ENCODE peak calls at places on chromosomes 16 and 17, in four cellular contexts. One of them, this sample, is unnamed.

GRCh38 chr17:4215882-4216411 is 47.8 kb downstream of the ANKFY1 start:
- DNase-seq in NAMALWA: peak
- DNase-seq in activated CD8-positive, alpha-beta memory T cell treated with anti-CD3 and anti-CD28 coated beads, Interleukin-2, amount 10 ng/mL, durations not matched to agents 7 days and 5 days: no peak
- DNase-seq in Peyer's patch: no peak
- DNase-seq in this sample: no peak

GRCh38 chr16:89004209-89004831 is 27.3 kb upstream of the CBFA2T3 start:
- DNase-seq in NAMALWA: peak
- DNase-seq in activated CD8-positive, alpha-beta memory T cell treated with anti-CD3 and anti-CD28 coated beads, Interleukin-2, amount 10 ng/mL, durations not matched to agents 7 days and 5 days: no peak
- DNase-seq in Peyer's patch: no peak
- DNase-seq in this sample: no peak

GRCh38 chr17:8408371-8408770 is 10.7 kb upstream of the RNF222 start:
- DNase-seq in NAMALWA: no peak
- DNase-seq in activated CD8-positive, alpha-beta memory T cell treated with anti-CD3 and anti-CD28 coated beads, Interleukin-2, amount 10 ng/mL, durations not matched to agents 7 days and 5 days: no peak
- DNase-seq in Peyer's patch: peak
- DNase-seq in this sample: no peak

GRCh38 chr16:48609453-48610023 is 442 bp downstream of the N4BP1 start:
- DNase-seq in NAMALWA: peak
- DNase-seq in activated CD8-positive, alpha-beta memory T cell treated with anti-CD3 and anti-CD28 coated beads, Interleukin-2, amount 10 ng/mL, durations not matched to agents 7 days and 5 days: peak
- DNase-seq in Peyer's patch: peak
- DNase-seq in this sample: peak

GRCh38 chr16:85557976-85558589 is 55.0 kb upstream of the GSE1 start:
- DNase-seq in NAMALWA: peak
- DNase-seq in activated CD8-positive, alpha-beta memory T cell treated with anti-CD3 and anti-CD28 coated beads, Interleukin-2, amount 10 ng/mL, durations not matched to agents 7 days and 5 days: no peak
- DNase-seq in Peyer's patch: no peak
- DNase-seq in this sample: no peak

GRCh38 chr16:86882586-86883280 is 304.4 kb downstream of the FOXL1 start:
- DNase-seq in NAMALWA: no peak
- DNase-seq in activated CD8-positive, alpha-beta memory T cell treated with anti-CD3 and anti-CD28 coated beads, Interleukin-2, amount 10 ng/mL, durations not matched to agents 7 days and 5 days: no peak
- DNase-seq in Peyer's patch: no peak
- DNase-seq in this sample: no peak

GRCh38 chr16:1906052-1906845 is 12.0 kb downstream of the HS3ST6 start:
- DNase-seq in NAMALWA: no peak
- DNase-seq in activated CD8-positive, alpha-beta memory T cell treated with anti-CD3 and anti-CD28 coated beads, Interleukin-2, amount 10 ng/mL, durations not matched to agents 7 days and 5 days: no peak
- DNase-seq in Peyer's patch: peak
- DNase-seq in this sample: no peak

GRCh38 chr17:82392209-82392920 is 20.8 kb downstream of the UTS2R start:
- DNase-seq in NAMALWA: no peak
- DNase-seq in activated CD8-positive, alpha-beta memory T cell treated with anti-CD3 and anti-CD28 coated beads, Interleukin-2, amount 10 ng/mL, durations not matched to agents 7 days and 5 days: no peak
- DNase-seq in Peyer's patch: no peak
- DNase-seq in this sample: no peak

GRCh38 chr16:75860654-75861053 is 134.4 kb upstream of the CPHXL start:
- DNase-seq in NAMALWA: no peak
- DNase-seq in activated CD8-positive, alpha-beta memory T cell treated with anti-CD3 and anti-CD28 coated beads, Interleukin-2, amount 10 ng/mL, durations not matched to agents 7 days and 5 days: no peak
- DNase-seq in Peyer's patch: no peak
- DNase-seq in this sample: no peak

GRCh38 chr17:2786176-2786881 is 9.9 kb upstream of the RAP1GAP2 start:
- DNase-seq in NAMALWA: peak
- DNase-seq in activated CD8-positive, alpha-beta memory T cell treated with anti-CD3 and anti-CD28 coated beads, Interleukin-2, amount 10 ng/mL, durations not matched to agents 7 days and 5 days: peak
- DNase-seq in Peyer's patch: peak
- DNase-seq in this sample: peak

GRCh38 chr16:3485821-3486505 is 9.3 kb downstream of the C16orf90 start:
- DNase-seq in NAMALWA: peak
- DNase-seq in activated CD8-positive, alpha-beta memory T cell treated with anti-CD3 and anti-CD28 coated beads, Interleukin-2, amount 10 ng/mL, durations not matched to agents 7 days and 5 days: no peak
- DNase-seq in Peyer's patch: no peak
- DNase-seq in this sample: no peak

GRCh38 chr16:73095885-73096341 is 48.0 kb upstream of the ZFHX3 start:
- DNase-seq in NAMALWA: no peak
- DNase-seq in activated CD8-positive, alpha-beta memory T cell treated with anti-CD3 and anti-CD28 coated beads, Interleukin-2, amount 10 ng/mL, durations not matched to agents 7 days and 5 days: no peak
- DNase-seq in Peyer's patch: no peak
- DNase-seq in this sample: no peak

GRCh38 chr16:12739738-12740137 is 63.9 kb downstream of the CPPED1 start:
- DNase-seq in NAMALWA: no peak
- DNase-seq in activated CD8-positive, alpha-beta memory T cell treated with anti-CD3 and anti-CD28 coated beads, Interleukin-2, amount 10 ng/mL, durations not matched to agents 7 days and 5 days: no peak
- DNase-seq in Peyer's patch: no peak
- DNase-seq in this sample: no peak

GRCh38 chr17:58191259-58191896 is 1.1 kb upstream of the EPX start:
- DNase-seq in NAMALWA: no peak
- DNase-seq in activated CD8-positive, alpha-beta memory T cell treated with anti-CD3 and anti-CD28 coated beads, Interleukin-2, amount 10 ng/mL, durations not matched to agents 7 days and 5 days: no peak
- DNase-seq in Peyer's patch: no peak
- DNase-seq in this sample: no peak

GRCh38 chr16:72369273-72369672 is 197.3 kb upstream of the PMFBP1 start:
- DNase-seq in NAMALWA: no peak
- DNase-seq in activated CD8-positive, alpha-beta memory T cell treated with anti-CD3 and anti-CD28 coated beads, Interleukin-2, amount 10 ng/mL, durations not matched to agents 7 days and 5 days: no peak
- DNase-seq in Peyer's patch: no peak
- DNase-seq in this sample: no peak

GRCh38 chr16:11672206-11673090 is 4.2 kb downstream of the SNN start:
- DNase-seq in NAMALWA: peak
- DNase-seq in activated CD8-positive, alpha-beta memory T cell treated with anti-CD3 and anti-CD28 coated beads, Interleukin-2, amount 10 ng/mL, durations not matched to agents 7 days and 5 days: peak
- DNase-seq in Peyer's patch: no peak
- DNase-seq in this sample: no peak

GRCh38 chr16:66250686-66251405 is 115.6 kb upstream of the CDH5 start:
- DNase-seq in NAMALWA: no peak
- DNase-seq in activated CD8-positive, alpha-beta memory T cell treated with anti-CD3 and anti-CD28 coated beads, Interleukin-2, amount 10 ng/mL, durations not matched to agents 7 days and 5 days: no peak
- DNase-seq in Peyer's patch: peak
- DNase-seq in this sample: no peak

GRCh38 chr17:48547839-48548686 is 3.2 kb upstream of the HOXB2 start:
- DNase-seq in NAMALWA: no peak
- DNase-seq in activated CD8-positive, alpha-beta memory T cell treated with anti-CD3 and anti-CD28 coated beads, Interleukin-2, amount 10 ng/mL, durations not matched to agents 7 days and 5 days: peak
- DNase-seq in Peyer's patch: no peak
- DNase-seq in this sample: peak

GRCh38 chr16:16857603-16858283 is 478.8 kb downstream of the NPIPA7 start:
- DNase-seq in NAMALWA: no peak
- DNase-seq in activated CD8-positive, alpha-beta memory T cell treated with anti-CD3 and anti-CD28 coated beads, Interleukin-2, amount 10 ng/mL, durations not matched to agents 7 days and 5 days: no peak
- DNase-seq in Peyer's patch: no peak
- DNase-seq in this sample: no peak

GRCh38 chr17:61199431-61200348 is 200.0 kb upstream of the TBX2 start:
- DNase-seq in NAMALWA: no peak
- DNase-seq in activated CD8-positive, alpha-beta memory T cell treated with anti-CD3 and anti-CD28 coated beads, Interleukin-2, amount 10 ng/mL, durations not matched to agents 7 days and 5 days: no peak
- DNase-seq in Peyer's patch: no peak
- DNase-seq in this sample: no peak

GRCh38 chr17:52995127-52995526 is 827.6 kb upstream of the KIF2B start:
- DNase-seq in NAMALWA: no peak
- DNase-seq in activated CD8-positive, alpha-beta memory T cell treated with anti-CD3 and anti-CD28 coated beads, Interleukin-2, amount 10 ng/mL, durations not matched to agents 7 days and 5 days: no peak
- DNase-seq in Peyer's patch: no peak
- DNase-seq in this sample: no peak

GRCh38 chr17:7889166-7889584 is 586 bp downstream of the CHD3 start:
- DNase-seq in NAMALWA: no peak
- DNase-seq in activated CD8-positive, alpha-beta memory T cell treated with anti-CD3 and anti-CD28 coated beads, Interleukin-2, amount 10 ng/mL, durations not matched to agents 7 days and 5 days: no peak
- DNase-seq in Peyer's patch: peak
- DNase-seq in this sample: no peak

GRCh38 chr17:2337811-2338657 is 733 bp downstream of the SGSM2 start:
- DNase-seq in NAMALWA: peak
- DNase-seq in activated CD8-positive, alpha-beta memory T cell treated with anti-CD3 and anti-CD28 coated beads, Interleukin-2, amount 10 ng/mL, durations not matched to agents 7 days and 5 days: peak
- DNase-seq in Peyer's patch: peak
- DNase-seq in this sample: peak

GRCh38 chr17:48427598-48427997 is 2.4 kb downstream of the SKAP1 start:
- DNase-seq in NAMALWA: no peak
- DNase-seq in activated CD8-positive, alpha-beta memory T cell treated with anti-CD3 and anti-CD28 coated beads, Interleukin-2, amount 10 ng/mL, durations not matched to agents 7 days and 5 days: peak
- DNase-seq in Peyer's patch: no peak
- DNase-seq in this sample: peak

GRCh38 chr16:48687421-48688038 is 77.5 kb upstream of the N4BP1 start:
- DNase-seq in NAMALWA: peak
- DNase-seq in activated CD8-positive, alpha-beta memory T cell treated with anti-CD3 and anti-CD28 coated beads, Interleukin-2, amount 10 ng/mL, durations not matched to agents 7 days and 5 days: peak
- DNase-seq in Peyer's patch: peak
- DNase-seq in this sample: no peak

GRCh38 chr17:18960803-18961511 is 9.0 kb downstream of the SLC5A10 start:
- DNase-seq in NAMALWA: peak
- DNase-seq in activated CD8-positive, alpha-beta memory T cell treated with anti-CD3 and anti-CD28 coated beads, Interleukin-2, amount 10 ng/mL, durations not matched to agents 7 days and 5 days: peak
- DNase-seq in Peyer's patch: peak
- DNase-seq in this sample: peak

GRCh38 chr16:11012841-11013240 is 68.5 kb downstream of the CLEC16A start:
- DNase-seq in NAMALWA: no peak
- DNase-seq in activated CD8-positive, alpha-beta memory T cell treated with anti-CD3 and anti-CD28 coated beads, Interleukin-2, amount 10 ng/mL, durations not matched to agents 7 days and 5 days: no peak
- DNase-seq in Peyer's patch: no peak
- DNase-seq in this sample: no peak

GRCh38 chr17:80182118-80182844 is 12.5 kb downstream of the CARD14 start:
- DNase-seq in NAMALWA: no peak
- DNase-seq in activated CD8-positive, alpha-beta memory T cell treated with anti-CD3 and anti-CD28 coated beads, Interleukin-2, amount 10 ng/mL, durations not matched to agents 7 days and 5 days: no peak
- DNase-seq in Peyer's patch: no peak
- DNase-seq in this sample: no peak

GRCh38 chr17:55432358-55433028 is 10.9 kb upstream of the MMD start:
- DNase-seq in NAMALWA: no peak
- DNase-seq in activated CD8-positive, alpha-beta memory T cell treated with anti-CD3 and anti-CD28 coated beads, Interleukin-2, amount 10 ng/mL, durations not matched to agents 7 days and 5 days: no peak
- DNase-seq in Peyer's patch: no peak
- DNase-seq in this sample: no peak

GRCh38 chr16:22144520-22144919 is 17.8 kb upstream of the SDR42E2 start:
- DNase-seq in NAMALWA: no peak
- DNase-seq in activated CD8-positive, alpha-beta memory T cell treated with anti-CD3 and anti-CD28 coated beads, Interleukin-2, amount 10 ng/mL, durations not matched to agents 7 days and 5 days: no peak
- DNase-seq in Peyer's patch: no peak
- DNase-seq in this sample: no peak

This sample was measured in effector CD4-positive, alpha-beta T cell.